ENCODE peak calls at places on chromosomes 11 and 22, in four cellular contexts. H, Y, I and V are unnamed samples.

GRCh38 chr11:61173456-61173855 is 12.2 kb upstream of the VPS37C start:
- DNase-seq in H (peak; percentile 35), Y (no peak), I (no peak), V (peak; percentile 84)

GRCh38 chr22:48244388-48245118 is 1482.1 kb downstream of the TBC1D22A start:
- DNase-seq in H (no peak), Y (no peak), I (no peak), V (no peak)

GRCh38 chr11:19846654-19847330 is 134.2 kb downstream of the NAV2 start:
- DNase-seq in H (no peak), Y (no peak), I (no peak), V (no peak)

GRCh38 chr22:35203583-35203982 is 53.7 kb upstream of the HMGXB4 start:
- DNase-seq in H (peak; percentile 22), Y (no peak), I (no peak), V (no peak)

GRCh38 chr22:31477329-31477728 is 12.3 kb downstream of the EIF4ENIF1 start:
- DNase-seq in H (no peak), Y (no peak), I (no peak), V (no peak)

GRCh38 chr11:124874571-124875255 is 9.5 kb downstream of the ROBO3 start:
- DNase-seq in H (no peak), Y (no peak), I (no peak), V (peak; percentile 56)

GRCh38 chr11:70646272-70647049 is 248.1 kb downstream of the CTTN start:
- DNase-seq in H (no peak), Y (no peak), I (no peak), V (peak; percentile 39)

GRCh38 chr22:30667092-30667485 is 586 bp downstream of the DUSP18 start:
- DNase-seq in H (no peak), Y (no peak), I (no peak), V (no peak)

GRCh38 chr11:65792456-65792855 is 5.6 kb downstream of the OVOL1 start:
- DNase-seq in H (no peak), Y (no peak), I (no peak), V (peak; percentile 87)

GRCh38 chr11:121109916-121110656 is 9.0 kb downstream of the TECTA start:
- DNase-seq in H (no peak), Y (no peak), I (no peak), V (no peak)

GRCh38 chr22:26086359-26086758 is 82.9 kb upstream of the SEZ6L start:
- DNase-seq in H (no peak), Y (no peak), I (no peak), V (no peak)

DNA sequence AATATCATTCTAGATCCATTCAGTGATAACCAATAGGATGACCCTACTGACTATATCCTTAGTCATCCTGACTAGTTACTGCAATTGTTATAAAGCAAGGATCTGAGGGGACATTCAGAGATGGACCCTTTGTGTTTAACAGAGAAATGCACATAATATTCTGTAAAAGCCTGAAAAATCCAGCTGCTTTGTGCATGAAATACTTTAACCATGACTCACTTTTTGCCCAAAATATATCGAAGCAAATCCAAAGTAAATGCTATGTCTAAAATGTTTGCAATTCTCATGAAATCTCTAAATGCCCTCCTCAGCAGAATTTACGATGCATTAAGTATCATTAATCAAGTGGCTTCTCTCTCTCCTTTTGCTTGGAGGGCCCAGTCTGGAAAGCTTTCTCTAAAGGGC is 178.8 kb upstream of the MTMR2 start:
- DNase-seq in H (no peak), Y (no peak), I (no peak), V (no peak)
- H3K27ac ChIP-seq in H (no peak overlapping the region), Y (no peak overlapping the region), I (no peak overlapping the region), V (peak overlapping the region; percentile 84)

GRCh38 chr11:103183981-103184592 is 74.9 kb downstream of the DYNC2H1 start:
- DNase-seq in H (no peak), Y (no peak), I (no peak), V (no peak)
- H3K27ac ChIP-seq in H (no peak overlapping the region), Y (no peak overlapping the region), I (no peak overlapping the region), V (no peak overlapping the region)

DNA sequence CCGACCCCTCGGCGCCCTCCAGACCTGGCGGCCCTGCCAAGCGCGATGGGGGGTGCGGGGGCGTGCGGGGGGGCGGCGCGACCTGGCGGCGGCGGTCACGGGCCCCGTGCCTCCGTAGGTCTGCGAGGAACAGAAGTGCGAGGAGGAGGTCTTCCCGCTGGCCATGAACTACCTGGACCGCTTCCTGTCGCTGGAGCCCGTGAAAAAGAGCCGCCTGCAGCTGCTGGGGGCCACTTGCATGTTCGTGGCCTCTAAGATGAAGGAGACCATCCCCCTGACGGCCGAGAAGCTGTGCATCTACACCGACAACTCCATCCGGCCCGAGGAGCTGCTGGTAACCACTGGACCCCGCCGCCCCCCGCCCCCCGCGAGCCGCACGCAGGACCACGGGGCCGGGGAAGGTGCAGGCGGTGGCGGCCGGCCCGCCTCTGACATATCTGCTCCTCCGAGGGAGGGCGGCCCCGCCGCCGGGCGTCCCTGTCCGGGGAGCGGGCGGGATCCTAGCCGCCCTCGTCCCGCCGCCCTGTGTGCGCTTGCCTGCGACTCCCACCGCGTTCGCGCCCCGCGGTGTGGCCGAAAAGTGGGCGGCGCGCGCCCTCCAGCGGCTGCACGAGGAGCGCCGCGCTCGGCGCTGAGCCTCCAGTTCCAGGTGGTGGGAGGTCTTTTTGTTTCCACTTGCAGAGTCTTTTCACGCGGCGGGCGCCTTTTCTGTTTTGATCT is 2.1 kb downstream of the CCND1 start:
- DNase-seq in H (peak; percentile 60), Y (peak; percentile 78), I (peak; percentile 76), V (peak; percentile 98)
- H3K27ac ChIP-seq in H (no peak overlapping the region), Y (no peak overlapping the region), I (no peak overlapping the region), V (peak overlapping the region; percentile 93)

DNA sequence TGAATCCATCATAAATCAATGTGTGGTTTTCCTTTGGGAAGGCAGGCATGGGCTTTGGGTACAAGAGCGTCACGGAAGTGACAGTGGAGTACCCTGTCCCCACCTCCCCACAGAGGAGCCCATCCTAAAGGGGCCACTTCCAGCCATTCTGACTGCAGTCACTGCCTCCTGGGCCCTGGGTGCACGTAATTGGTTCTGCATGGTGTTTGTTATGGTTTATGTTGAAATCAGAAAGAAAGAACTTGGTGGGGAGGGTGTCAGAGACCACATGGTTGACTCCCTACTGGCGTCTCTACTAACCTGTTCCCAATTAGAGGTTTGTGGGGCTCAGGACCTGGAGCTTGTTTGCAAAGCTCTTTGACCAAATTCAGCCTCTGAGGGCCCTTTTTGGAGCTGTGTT is 40.8 kb downstream of the RIBC2 start:
- DNase-seq in H (no peak), Y (no peak), I (no peak), V (peak; percentile 23)
- H3K27ac ChIP-seq in H (no peak overlapping the region), Y (no peak overlapping the region), I (no peak overlapping the region), V (no peak overlapping the region)

DNA sequence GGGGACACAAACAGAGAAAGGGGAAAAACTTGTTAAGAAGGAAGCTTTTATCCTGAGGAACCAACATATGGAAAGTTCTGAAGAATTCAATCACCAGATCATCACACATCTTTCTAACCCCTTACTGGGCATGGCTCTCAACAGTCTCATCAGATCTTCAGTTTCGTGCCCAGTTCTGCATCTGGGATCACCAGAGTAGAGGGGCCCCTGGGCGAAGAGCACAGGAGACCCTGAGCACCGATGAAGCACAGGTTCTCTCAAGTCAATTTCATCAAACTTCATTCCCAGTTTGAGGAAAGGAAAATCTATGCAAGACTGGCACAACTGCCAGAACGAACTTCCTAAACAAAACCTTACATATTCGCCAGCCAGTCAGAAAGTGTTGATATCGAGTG is 8.5 kb upstream of the PYGM start:
- DNase-seq in H (no peak), Y (no peak), I (no peak), V (peak; percentile 60)
- H3K27ac ChIP-seq in H (no peak overlapping the region), Y (no peak overlapping the region), I (no peak overlapping the region), V (no peak overlapping the region)

GRCh38 chr11:119337581-119338317 is 2.9 kb downstream of the C1QTNF5 start:
- DNase-seq in H (no peak), Y (no peak), I (no peak), V (peak; percentile 96)
- H3K27ac ChIP-seq in H (no peak overlapping the region), Y (peak overlapping the region; percentile 95), I (no peak overlapping the region), V (peak overlapping the region; percentile 81)